ENCODE peak calls at places on chromosomes 7 and 10, in seven cellular contexts. One of them, this sample, is unnamed.

GRCh38 chr10:21315321-21316220 is 209.9 kb downstream of the SKIDA1 start:
- DNase-seq in islet precursor cell: peak; percentile 93
- DNase-seq in GM04504: peak; percentile 80
- DNase-seq in COR-L47: no peak
- DNase-seq in Daoy: peak; percentile 65
- DNase-seq in MCF 10A: peak; percentile 94
- DNase-seq in left colon: no peak
- DNase-seq in this sample: no peak

GRCh38 chr7:75987026-75987804 is 7.2 kb downstream of the TMEM120A start:
- DNase-seq in islet precursor cell: no peak
- DNase-seq in GM04504: no peak
- DNase-seq in COR-L47: no peak
- DNase-seq in Daoy: no peak
- DNase-seq in MCF 10A: no peak
- DNase-seq in left colon: no peak
- DNase-seq in this sample: no peak

GRCh38 chr10:5944389-5945202 is 32.7 kb downstream of the IL15RA start:
- DNase-seq in islet precursor cell: no peak
- DNase-seq in GM04504: peak; percentile 100
- DNase-seq in COR-L47: peak; percentile 10
- DNase-seq in Daoy: peak; percentile 96
- DNase-seq in MCF 10A: peak; percentile 99
- DNase-seq in left colon: peak; percentile 87
- DNase-seq in this sample: no peak

GRCh38 chr7:92955081-92955480 is 118.7 kb upstream of the CDK6 start:
- DNase-seq in islet precursor cell: peak; percentile 86
- DNase-seq in GM04504: no peak
- DNase-seq in COR-L47: no peak
- DNase-seq in Daoy: peak; percentile 77
- DNase-seq in MCF 10A: no peak
- DNase-seq in left colon: no peak
- DNase-seq in this sample: no peak

GRCh38 chr10:132142396-132143161 is 44.2 kb upstream of the DPYSL4 start:
- DNase-seq in islet precursor cell: no peak
- DNase-seq in GM04504: no peak
- DNase-seq in COR-L47: no peak
- DNase-seq in Daoy: peak; percentile 48
- DNase-seq in MCF 10A: peak; percentile 36
- DNase-seq in left colon: no peak
- DNase-seq in this sample: no peak

GRCh38 chr10:131738396-131738735 is 162.4 kb upstream of the PPP2R2D start:
- DNase-seq in islet precursor cell: peak; percentile 32
- DNase-seq in GM04504: no peak
- DNase-seq in COR-L47: no peak
- DNase-seq in Daoy: no peak
- DNase-seq in MCF 10A: no peak
- DNase-seq in left colon: peak; percentile 7
- DNase-seq in this sample: no peak

GRCh38 chr10:60031664-60032063 is 125.3 kb upstream of the CCDC6 start:
- DNase-seq in islet precursor cell: no peak
- DNase-seq in GM04504: no peak
- DNase-seq in COR-L47: no peak
- DNase-seq in Daoy: no peak
- DNase-seq in MCF 10A: peak; percentile 27
- DNase-seq in left colon: no peak
- DNase-seq in this sample: no peak

GRCh38 chr10:132407846-132408278 is 10.9 kb downstream of the PWWP2B start:
- DNase-seq in islet precursor cell: peak; percentile 95
- DNase-seq in GM04504: no peak
- DNase-seq in COR-L47: peak; percentile 72
- DNase-seq in Daoy: no peak
- DNase-seq in MCF 10A: no peak
- DNase-seq in left colon: peak; percentile 94
- DNase-seq in this sample: no peak

GRCh38 chr10:101467286-101467770 is 113.4 kb downstream of the BTRC start:
- DNase-seq in islet precursor cell: peak; percentile 63
- DNase-seq in GM04504: peak; percentile 39
- DNase-seq in COR-L47: peak; percentile 85
- DNase-seq in Daoy: peak; percentile 53
- DNase-seq in MCF 10A: peak; percentile 83
- DNase-seq in left colon: peak; percentile 25
- DNase-seq in this sample: peak; percentile 79

GRCh38 chr7:32937344-32938174 is 19.7 kb upstream of the FKBP9 start:
- DNase-seq in islet precursor cell: no peak
- DNase-seq in GM04504: no peak
- DNase-seq in COR-L47: peak; percentile 42
- DNase-seq in Daoy: peak; percentile 38
- DNase-seq in MCF 10A: peak; percentile 23
- DNase-seq in left colon: no peak
- DNase-seq in this sample: no peak

GRCh38 chr7:33108591-33108930 is 643 bp downstream of the RP9 start:
- DNase-seq in islet precursor cell: no peak
- DNase-seq in GM04504: no peak
- DNase-seq in COR-L47: no peak
- DNase-seq in Daoy: peak; percentile 37
- DNase-seq in MCF 10A: no peak
- DNase-seq in left colon: no peak
- DNase-seq in this sample: peak; percentile 15